ENCODE peak calls at places on chromosomes 3 and 15, in five cellular contexts. Q is RWPE1, A is left ventricle myocardium superior, W is midbrain, J is non-pigmented ciliary epithelial cell. Y is an unnamed sample.

GRCh38 chr3:144774897-144775296 is 803.3 kb downstream of the DIPK2A start:
- DNase-seq in W (no peak), J (no peak), Q (no peak), A (no peak), Y (no peak)

GRCh38 chr3:67017211-67017610 is 19.1 kb downstream of the KBTBD8 start:
- DNase-seq in J (no peak), Q (peak), A (no peak), W (no peak), Y (no peak)

GRCh38 chr3:13123266-13123665 is 50.0 kb upstream of the IQSEC1 start:
- DNase-seq in A (no peak), Q (no peak), J (no peak), W (no peak), Y (no peak)

GRCh38 chr3:123816673-123817207 is 67.4 kb downstream of the MYLK start:
- DNase-seq in Q (no peak), W (no peak), J (no peak), A (no peak), Y (no peak)

GRCh38 chr3:53581671-53582070 is 87.3 kb downstream of the CACNA1D start:
- DNase-seq in Q (no peak), J (peak), A (no peak), W (no peak), Y (no peak)

GRCh38 chr15:51759557-51760070 is 8.2 kb downstream of the TMOD2 start:
- DNase-seq in J (peak), W (no peak), Q (no peak), A (peak), Y (no peak)

GRCh38 chr15:57387644-57388076 is 11.4 kb downstream of the CGNL1 start:
- DNase-seq in Q (no peak), J (no peak), A (no peak), W (no peak), Y (no peak)

GRCh38 chr3:174483254-174483653 is 375.9 kb upstream of the NAALADL2 start:
- DNase-seq in J (no peak), A (no peak), W (no peak), Q (no peak), Y (no peak)

GRCh38 chr3:1275495-1275894 is 182.7 kb downstream of the CNTN6 start:
- DNase-seq in Q (no peak), A (no peak), J (no peak), W (no peak), Y (no peak)

GRCh38 chr3:133447751-133448477 is 48.1 kb downstream of the BFSP2 start:
- DNase-seq in J (no peak), A (no peak), W (no peak), Q (no peak), Y (no peak)

GRCh38 chr3:66620185-66620803 is 119.5 kb upstream of the LRIG1 start:
- DNase-seq in J (no peak), A (no peak), Q (no peak), W (no peak), Y (no peak)

GRCh38 chr3:36212291-36212690 is 168.0 kb upstream of the STAC start:
- DNase-seq in Q (no peak), W (no peak), A (no peak), J (peak), Y (no peak)

GRCh38 chr15:59587085-59587826 is 24.3 kb upstream of the GCNT3 start:
- DNase-seq in W (no peak), J (no peak), Q (peak), A (no peak), Y (no peak)

GRCh38 chr15:101198820-101199219 is 53.0 kb downstream of the CHSY1 start:
- DNase-seq in J (no peak), A (no peak), Q (no peak), W (no peak), Y (no peak)

GRCh38 chr15:90557651-90558084 is 27.9 kb downstream of the CRTC3 start:
- DNase-seq in Q (no peak), W (peak), J (no peak), A (peak), Y (peak)

GRCh38 chr3:42229942-42230688 is 35.9 kb downstream of the CCK start:
- DNase-seq in Q (peak), W (peak), A (no peak), J (no peak), Y (no peak)

GRCh38 chr3:69541823-69542264 is 156.0 kb upstream of the FRMD4B start:
- DNase-seq in Q (peak), W (no peak), A (peak), J (no peak), Y (no peak)

GRCh38 chr3:16136042-16136441 is 38.4 kb upstream of the GALNT15 start:
- DNase-seq in W (no peak), Q (no peak), J (no peak), A (no peak), Y (no peak)

GRCh38 chr3:53254190-53254809 is 1.5 kb downstream of the TKT start:
- DNase-seq in Q (no peak), J (no peak), W (peak), A (no peak), Y (no peak)

GRCh38 chr15:73575636-73576247 is 57.4 kb downstream of the NPTN start:
- DNase-seq in J (no peak), A (peak), Q (peak), W (no peak), Y (no peak)

GRCh38 chr15:91238664-91239428 is 138.8 kb downstream of the SV2B start:
- DNase-seq in A (no peak), J (no peak), Q (no peak), W (peak), Y (no peak)

GRCh38 chr3:168870892-168871291 is 775.2 kb upstream of the GOLIM4 start:
- DNase-seq in Q (no peak), A (no peak), W (no peak), J (no peak), Y (no peak)

GRCh38 chr3:173510565-173510964 is 113.0 kb downstream of the NLGN1 start:
- DNase-seq in W (peak), Q (no peak), A (no peak), J (no peak), Y (no peak)

GRCh38 chr15:35014265-35014664 is 26.2 kb upstream of the ZNF770 start:
- DNase-seq in Q (no peak), W (peak), A (no peak), J (no peak), Y (no peak)

GRCh38 chr3:159783780-159784747 is 204.6 kb upstream of the IL12A start:
- DNase-seq in A (no peak), Q (peak), W (no peak), J (no peak), Y (no peak)

GRCh38 chr15:68407886-68408500 is 24.0 kb downstream of the ITGA11 start:
- DNase-seq in Q (no peak), J (no peak), W (no peak), A (no peak), Y (no peak)

GRCh38 chr15:82021992-82022391 is 23.8 kb downstream of the MEX3B start:
- DNase-seq in A (no peak), J (peak), Q (peak), W (no peak), Y (no peak)

GRCh38 chr15:71219101-71219500 is 103.8 kb downstream of the THSD4 start:
- DNase-seq in J (no peak), Q (no peak), W (no peak), A (no peak), Y (no peak)

GRCh38 chr15:85858586-85859375 is 64.1 kb upstream of the KLHL25 start:
- DNase-seq in Q (peak), W (peak), A (peak), J (no peak), Y (peak)

GRCh38 chr15:33908396-33908795 is 59.9 kb upstream of the CHRM5 start:
- DNase-seq in J (no peak), Q (no peak), W (no peak), A (no peak), Y (no peak)

Y was measured in psoas muscle.